ENCODE peak calls at places on chromosomes 7 and 10, in seven cellular contexts. R, Q, V, K, E, G and U are unnamed samples.

GRCh38 chr10:96321822-96322221 is 17.6 kb downstream of the DNTT start:
- DNase-seq in R (no peak), Q (no peak), V (no peak), K (no peak), E (no peak), G (no peak), U (no peak)

GRCh38 chr7:4249241-4249640 is 432.9 kb upstream of the FOXK1 start:
- DNase-seq in R (no peak), Q (no peak), V (no peak), K (no peak), E (no peak), G (no peak), U (no peak)

GRCh38 chr7:31126976-31127375 is 74.9 kb downstream of the ADCYAP1R1 start:
- DNase-seq in R (no peak), Q (no peak), V (no peak), K (no peak), E (no peak), G (no peak), U (no peak)

GRCh38 chr7:55992346-55992745 is 28.0 kb downstream of the NIPSNAP2 start:
- DNase-seq in R (no peak), Q (no peak), V (no peak), K (no peak), E (no peak), G (no peak), U (no peak)

GRCh38 chr7:44232396-44232795 is 31.6 kb downstream of the YKT6 start:
- DNase-seq in R (no peak), Q (no peak), V (no peak), K (no peak), E (no peak), G (no peak), U (no peak)

GRCh38 chr10:86952106-86952505 is 5.3 kb downstream of the MMRN2 start:
- DNase-seq in R (no peak), Q (no peak), V (peak; percentile 13), K (no peak), E (no peak), G (no peak), U (no peak)

GRCh38 chr7:130065500-130066152 is 4.7 kb upstream of the KLHDC10 start:
- DNase-seq in R (no peak), Q (no peak), V (no peak), K (no peak), E (no peak), G (no peak), U (no peak)

GRCh38 chr7:101164071-101164840 is 1.1 kb downstream of the VGF start:
- DNase-seq in R (no peak), Q (no peak), V (no peak), K (no peak), E (no peak), G (no peak), U (no peak)

GRCh38 chr10:131874991-131875451 is 25.8 kb upstream of the PPP2R2D start:
- DNase-seq in R (peak; percentile 14), Q (peak; percentile 72), V (peak; percentile 85), K (peak; percentile 85), E (peak; percentile 52), G (peak; percentile 89), U (peak; percentile 66)

GRCh38 chr10:122490786-122491680 is 29.7 kb downstream of the HTRA1 start:
- DNase-seq in R (no peak), Q (no peak), V (no peak), K (peak; percentile 79), E (no peak), G (no peak), U (no peak)

GRCh38 chr7:111853231-111853990 is 291.1 kb upstream of the IMMP2L start:
- DNase-seq in R (no peak), Q (no peak), V (no peak), K (no peak), E (no peak), G (no peak), U (no peak)

GRCh38 chr7:54960517-54960916 is 58.3 kb upstream of the EGFR start:
- DNase-seq in R (no peak), Q (no peak), V (no peak), K (peak; percentile 43), E (no peak), G (no peak), U (no peak)

GRCh38 chr10:98035599-98035998 is 5.2 kb upstream of the CRTAC1 start:
- DNase-seq in R (no peak), Q (no peak), V (no peak), K (no peak), E (no peak), G (no peak), U (no peak)